ENCODE peak calls at places on chromosomes 1 and 21, in five cellular contexts. X is colonic mucosa; H is CD8-positive, alpha-beta T cell; L is body of pancreas; R is A673. E is an unnamed sample. For H3K4me1, the result is how much of the 10 kb centered on the place peaks cover.

GRCh38 chr1:83756984-83757717 is 241.8 kb downstream of the TTLL7 start:
- DNase-seq in X (no peak), H (no peak), L (no peak), R (no peak), E (no peak)

GRCh38 chr1:208858738-208859137 is 614.6 kb upstream of the PLXNA2 start:
- DNase-seq in X (no peak), H (no peak), L (no peak), R (no peak), E (no peak)

GRCh38 chr1:217393901-217394300 is 237.0 kb downstream of the GPATCH2 start:
- DNase-seq in X (no peak), H (no peak), L (no peak), R (no peak), E (no peak)

GRCh38 chr1:22398656-22399420 is 52.8 kb upstream of the ZBTB40 start:
- DNase-seq in X (no peak), H (no peak), L (no peak), R (no peak), E (no peak)

GRCh38 chr1:203467550-203467921 is 8.1 kb upstream of the PRELP start:
- DNase-seq in X (no peak), H (no peak), L (peak), R (no peak), E (peak)

GRCh38 chr1:202580604-202581003 is 129.7 kb downstream of the SYT2 start:
- DNase-seq in X (no peak), H (no peak), L (no peak), R (peak), E (no peak)

GRCh38 chr1:55631508-55631907 is 416.3 kb upstream of the USP24 start:
- DNase-seq in X (no peak), H (no peak), L (no peak), R (no peak), E (no peak)

GRCh38 chr1:53480678-53481077 is 21.5 kb downstream of the DMRTB1 start:
- DNase-seq in X (no peak), H (no peak), L (no peak), R (no peak), E (no peak)

DNA sequence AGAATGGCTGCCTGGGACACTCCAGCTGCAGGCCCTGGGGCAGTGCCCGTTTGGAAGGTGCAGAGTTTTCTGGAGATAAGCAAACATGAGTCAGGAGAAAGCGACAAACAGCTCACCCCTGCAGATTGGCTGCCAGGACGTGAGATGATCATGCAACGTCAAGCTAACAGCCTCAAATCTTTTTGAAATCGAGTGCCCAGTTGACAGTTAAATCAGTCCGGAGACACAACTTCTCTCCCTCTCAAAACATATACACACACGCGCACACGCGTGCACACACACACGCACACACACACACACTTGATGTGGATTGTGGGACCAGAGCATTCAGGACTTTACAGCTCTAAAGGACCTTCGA is 49.4 kb downstream of the TENT5C start:
- DNase-seq in X (no peak), H (no peak), L (peak), R (no peak), E (no peak)
- H3K4me1 ChIP-seq in X (under half), H (half or more), L (under half), R (under half), E (under half)

GRCh38 chr1:3676581-3677410 is 24.5 kb downstream of the TP73 start:
- DNase-seq in X (no peak), H (no peak), L (no peak), R (no peak), E (peak)
- TF ChIP-seq CTCF in X (no peak), H (no peak), L (no peak), R (no peak), E (no peak)

DNA sequence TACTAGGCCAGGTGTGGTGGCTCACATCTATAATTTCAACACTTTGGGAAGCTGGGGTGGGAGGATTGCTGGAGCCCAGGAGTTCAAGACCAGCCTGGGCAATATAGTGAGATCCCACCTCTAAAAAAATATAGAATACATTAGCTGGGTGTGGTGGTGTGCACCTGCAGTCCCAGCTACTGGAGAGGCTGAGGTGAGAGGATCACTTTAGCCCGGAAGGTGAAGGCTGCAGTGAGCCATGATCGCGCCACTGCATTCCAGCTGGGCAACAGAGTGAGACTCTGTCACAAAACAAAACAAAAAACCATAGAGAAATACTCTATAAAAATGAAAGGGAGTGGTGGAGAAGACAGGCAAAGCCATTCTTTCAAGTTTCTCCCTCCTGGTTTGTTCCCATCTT is 62.1 kb downstream of the EYA3 start:
- DNase-seq in X (no peak), H (no peak), L (no peak), R (no peak), E (no peak)
- H3K4me1 ChIP-seq in X (under half), H (under half), L (under half), R (under half), E (under half)

GRCh38 chr1:8705104-8705503 is 112.3 kb downstream of the RERE start:
- DNase-seq in X (no peak), H (no peak), L (peak), R (no peak), E (no peak)

GRCh38 chr1:8706291-8706690 is 111.1 kb downstream of the RERE start:
- DNase-seq in X (no peak), H (no peak), L (no peak), R (no peak), E (no peak)

GRCh38 chr1:8699679-8700078 is 117.8 kb downstream of the RERE start:
- DNase-seq in X (no peak), H (no peak), L (no peak), R (no peak), E (no peak)

GRCh38 chr1:8702121-8702520 is 115.3 kb downstream of the RERE start:
- DNase-seq in X (peak), H (no peak), L (peak), R (peak), E (no peak)

GRCh38 chr1:8702848-8703810 is 114.3 kb downstream of the RERE start:
- DNase-seq in X (peak), H (peak), L (peak), R (peak), E (peak)
- TF ChIP-seq CTCF in X (no peak), H (no peak), L (peak), R (no peak), E (no peak)

DNA sequence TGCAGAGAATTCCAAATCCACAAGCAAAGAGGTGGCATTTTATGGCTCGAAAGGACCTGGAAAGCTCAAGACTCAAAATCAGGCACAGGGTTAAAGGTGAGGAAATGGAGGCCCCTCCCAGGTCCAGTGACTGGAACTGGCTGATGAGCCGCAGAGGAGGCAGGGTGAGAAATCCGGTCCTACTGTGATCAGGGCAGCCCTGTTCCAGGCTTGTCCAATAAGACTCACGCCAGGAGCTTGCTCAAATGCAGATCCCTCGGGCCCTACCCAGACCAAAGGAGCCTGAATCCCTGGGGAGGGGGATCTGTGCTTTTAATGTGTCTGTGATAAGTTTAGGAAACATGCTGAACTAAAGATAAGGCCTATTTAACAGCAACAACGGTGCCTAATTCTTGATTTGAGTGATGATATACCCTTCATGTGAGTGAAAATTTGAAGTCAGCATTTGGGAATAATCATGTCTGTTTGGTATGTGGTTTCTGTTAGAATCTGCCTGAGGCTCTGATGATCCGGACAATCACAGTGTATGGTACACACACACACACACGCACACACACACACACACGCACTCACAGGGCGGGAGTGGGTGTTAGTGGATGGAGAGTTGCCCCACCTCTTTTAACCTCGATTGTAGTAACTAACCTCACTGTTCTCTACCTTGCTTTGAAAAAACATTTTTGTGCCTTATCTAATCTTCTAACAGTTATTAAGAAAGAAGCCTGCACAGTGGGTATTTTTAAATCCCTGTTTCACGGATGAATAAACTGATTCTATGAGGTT is 54.1 kb upstream of the LYST start:
- DNase-seq in X (peak), H (no peak), L (no peak), R (no peak), E (no peak)
- H3K4me1 ChIP-seq in X (under half), H (under half), L (under half), R (under half), E (under half)

GRCh38 chr1:195851016-195851591 is 757.1 kb downstream of the KCNT2 start:
- DNase-seq in X (no peak), H (no peak), L (no peak), R (no peak), E (no peak)

GRCh38 chr1:195849180-195849579 is 759.1 kb downstream of the KCNT2 start:
- DNase-seq in X (no peak), H (no peak), L (no peak), R (no peak), E (no peak)

DNA sequence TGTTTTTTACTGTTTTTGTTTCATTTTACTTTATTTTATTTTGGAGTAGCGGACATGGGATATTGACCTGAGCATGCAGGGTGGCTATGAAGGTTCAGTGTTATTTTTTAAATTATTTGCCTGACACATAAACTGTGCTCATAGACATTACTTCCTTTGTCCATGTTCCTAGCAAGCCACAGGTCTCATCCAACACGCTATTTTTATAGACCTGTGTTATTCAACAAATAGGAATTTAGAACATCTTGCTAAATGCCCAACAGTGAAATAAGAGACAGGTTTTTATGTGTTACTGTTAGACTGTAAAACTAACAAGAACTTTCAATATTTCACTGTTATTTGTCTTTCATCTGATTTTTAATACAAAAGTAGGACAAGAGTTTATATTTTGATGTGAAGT is 756.4 kb downstream of the KCNT2 start:
- DNase-seq in X (no peak), H (no peak), L (no peak), R (no peak), E (no peak)
- TF ChIP-seq CTCF in X (no peak), H (no peak), L (no peak), R (no peak), E (no peak)

DNA sequence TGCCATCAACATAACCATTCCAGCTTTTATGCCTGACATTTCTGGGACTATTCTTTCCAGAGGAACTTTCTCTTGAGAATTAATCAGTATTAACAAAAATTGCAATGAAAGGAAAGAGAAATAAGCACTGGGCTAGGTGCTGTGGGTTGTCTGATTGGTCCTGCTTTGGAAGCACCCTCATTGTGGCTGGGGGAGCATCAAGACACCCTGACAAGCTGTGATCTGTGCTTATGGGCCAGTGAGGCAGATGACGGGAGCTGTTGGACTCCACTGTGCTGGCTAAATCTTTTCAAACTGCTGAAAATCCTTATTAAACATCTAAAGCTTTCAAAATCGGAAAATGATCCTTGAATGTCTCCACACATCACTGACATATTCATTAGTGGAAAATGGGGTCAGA is 20.0 kb downstream of the UBASH3A start:
- DNase-seq in X (no peak), H (no peak), L (no peak), R (no peak), E (no peak)
- H3K4me1 ChIP-seq in X (under half), H (half or more), L (under half), R (under half), E (under half)

DNA sequence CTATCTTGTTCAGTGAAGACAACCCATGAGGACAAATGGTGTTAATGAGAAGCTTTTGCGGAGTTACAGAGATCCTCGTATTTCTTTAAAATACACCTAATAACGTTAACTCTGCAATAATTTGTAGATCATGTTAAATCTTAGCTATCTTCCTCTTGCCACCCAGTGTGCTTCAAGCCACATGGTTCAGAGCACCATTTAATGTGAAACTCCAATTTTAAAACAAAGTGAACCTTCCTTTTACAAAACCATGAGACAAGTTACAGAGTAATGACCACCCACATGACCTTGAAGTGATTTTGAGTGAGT is 1.7 kb upstream of the KCNE2 start:
- DNase-seq in X (no peak), H (no peak), L (no peak), R (no peak), E (no peak)
- TF ChIP-seq CTCF in X (no peak), H (peak), L (no peak), R (no peak), E (peak)

GRCh38 chr1:155010211-155010918 is 7.8 kb downstream of the ZBTB7B start:
- DNase-seq in X (peak), H (no peak), L (no peak), R (no peak), E (no peak)

GRCh38 chr1:155011004-155011416 is 8.4 kb downstream of the ZBTB7B start:
- DNase-seq in X (no peak), H (no peak), L (no peak), R (no peak), E (no peak)

GRCh38 chr1:155009221-155009711 is 6.7 kb downstream of the ZBTB7B start:
- DNase-seq in X (no peak), H (no peak), L (no peak), R (no peak), E (peak)

GRCh38 chr1:155008015-155008941 is 5.7 kb downstream of the ZBTB7B start:
- DNase-seq in X (peak), H (no peak), L (no peak), R (no peak), E (peak)

DNA sequence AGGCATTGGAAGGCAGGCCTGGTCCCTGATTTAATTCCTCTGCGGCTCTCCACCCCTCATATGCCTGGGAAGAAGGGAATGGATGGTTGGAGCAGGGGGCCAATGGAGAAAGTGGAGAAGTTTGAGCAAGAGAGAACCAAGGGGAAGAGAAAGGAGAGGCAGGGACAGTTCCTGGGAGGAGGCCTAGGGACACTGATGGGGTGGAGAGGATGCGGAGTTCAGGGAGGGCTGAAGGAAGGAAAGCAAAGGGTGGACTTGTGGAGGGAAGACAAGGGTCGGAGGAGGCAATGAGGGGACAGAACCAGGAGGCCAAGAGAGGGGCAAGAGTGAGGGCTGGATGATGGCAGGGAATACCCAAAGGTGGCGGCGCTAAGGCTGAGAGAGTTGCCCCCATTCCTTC is 7.1 kb downstream of the ZBTB7B start:
- DNase-seq in X (no peak), H (no peak), L (no peak), R (no peak), E (no peak)
- H3K4me1 ChIP-seq in X (half or more), H (half or more), L (half or more), R (under half), E (half or more)

GRCh38 chr1:210631399-210631798 is 302.7 kb downstream of the HHAT start:
- DNase-seq in X (no peak), H (no peak), L (no peak), R (no peak), E (no peak)

GRCh38 chr1:210629276-210629675 is 300.6 kb downstream of the HHAT start:
- DNase-seq in X (no peak), H (no peak), L (no peak), R (no peak), E (no peak)

GRCh38 chr1:210633140-210633539 is 304.4 kb downstream of the HHAT start:
- DNase-seq in X (no peak), H (no peak), L (no peak), R (no peak), E (no peak)

GRCh38 chr1:210633636-210634035 is 304.9 kb downstream of the HHAT start:
- DNase-seq in X (no peak), H (no peak), L (no peak), R (no peak), E (peak)

GRCh38 chr1:210635108-210635507 is 306.4 kb downstream of the HHAT start:
- DNase-seq in X (no peak), H (no peak), L (no peak), R (no peak), E (no peak)
- TF ChIP-seq CTCF in X (no peak), H (no peak), L (no peak), R (no peak), E (no peak)